ENCODE peak calls at places on chromosome 7, in seven cellular contexts. G, L, U, R, C, V and I are unnamed samples.

GRCh38 chr7:98170944-98171343 is 40.3 kb upstream of the BHLHA15 start:
- DNase-seq in G (no peak), L (no peak), U (no peak), R (no peak), C (no peak), V (no peak), I (no peak)

GRCh38 chr7:96996111-96996936 is 9.0 kb upstream of the DLX6 start:
- DNase-seq in G (no peak), L (no peak), U (no peak), R (no peak), C (no peak), V (no peak), I (no peak)

GRCh38 chr7:33261585-33261984 is 132.2 kb downstream of the BBS9 start:
- DNase-seq in G (peak), L (no peak), U (no peak), R (no peak), C (peak), V (no peak), I (no peak)

GRCh38 chr7:65946895-65947294 is 35.1 kb downstream of the GUSB start:
- DNase-seq in G (peak), L (peak), U (peak), R (no peak), C (peak), V (peak), I (no peak)

GRCh38 chr7:114922151-114922651 is 307 bp downstream of the MDFIC start:
- DNase-seq in G (peak), L (peak), U (peak), R (peak), C (peak), V (no peak), I (no peak)

GRCh38 chr7:92634924-92635519 is 44.8 kb upstream of the FAM133B start:
- DNase-seq in G (peak), L (peak), U (no peak), R (no peak), C (peak), V (no peak), I (no peak)

GRCh38 chr7:149864751-149865150 is 9.0 kb upstream of the ATP6V0E2 start:
- DNase-seq in G (no peak), L (no peak), U (no peak), R (no peak), C (no peak), V (peak), I (no peak)

GRCh38 chr7:142908290-142908689 is 22.7 kb upstream of the TRPV6 start:
- DNase-seq in G (no peak), L (no peak), U (no peak), R (no peak), C (no peak), V (peak), I (no peak)

GRCh38 chr7:51267169-51267568 is 49.4 kb downstream of the COBL start:
- DNase-seq in G (no peak), L (no peak), U (no peak), R (no peak), C (no peak), V (no peak), I (no peak)

GRCh38 chr7:150972746-150973145 is 5.4 kb downstream of the KCNH2 start:
- DNase-seq in G (no peak), L (no peak), U (no peak), R (no peak), C (no peak), V (no peak), I (no peak)

GRCh38 chr7:2724453-2725177 is 36.6 kb downstream of the AMZ1 start:
- DNase-seq in G (no peak), L (no peak), U (no peak), R (no peak), C (no peak), V (peak), I (no peak)

GRCh38 chr7:151191544-151191943 is 4.5 kb upstream of the ASB10 start:
- DNase-seq in G (no peak), L (no peak), U (no peak), R (no peak), C (no peak), V (no peak), I (no peak)

GRCh38 chr7:38327597-38327996 is 54.2 kb upstream of the TARP start:
- DNase-seq in G (no peak), L (no peak), U (no peak), R (no peak), C (no peak), V (no peak), I (no peak)

GRCh38 chr7:138257459-138258193 is 181.4 kb downstream of the AKR1D1 start:
- DNase-seq in G (peak), L (peak), U (no peak), R (no peak), C (no peak), V (no peak), I (no peak)

GRCh38 chr7:12692035-12692434 is 4.6 kb downstream of the ARL4A start:
- DNase-seq in G (no peak), L (no peak), U (no peak), R (no peak), C (no peak), V (no peak), I (no peak)

GRCh38 chr7:50085344-50085743 is 7.7 kb downstream of the ZPBP start:
- DNase-seq in G (no peak), L (no peak), U (no peak), R (no peak), C (no peak), V (no peak), I (no peak)

GRCh38 chr7:8379264-8379663 is 54.1 kb upstream of the NXPH1 start:
- DNase-seq in G (no peak), L (no peak), U (no peak), R (peak), C (no peak), V (no peak), I (peak)

GRCh38 chr7:26180792-26181198 is 19.8 kb downstream of the HNRNPA2B1 start:
- DNase-seq in G (no peak), L (peak), U (no peak), R (no peak), C (no peak), V (no peak), I (no peak)

GRCh38 chr7:113825832-113826231 is 93.0 kb downstream of the PPP1R3A start:
- DNase-seq in G (no peak), L (no peak), U (no peak), R (no peak), C (no peak), V (no peak), I (no peak)

GRCh38 chr7:18846765-18847215 is 270.6 kb downstream of the TWIST1 start:
- DNase-seq in G (no peak), L (no peak), U (no peak), R (no peak), C (peak), V (no peak), I (no peak)

GRCh38 chr7:64180989-64181388 is 26.0 kb upstream of the ZNF735 start:
- DNase-seq in G (peak), L (peak), U (no peak), R (no peak), C (no peak), V (no peak), I (no peak)

GRCh38 chr7:152884321-152884720 is 124.8 kb downstream of the ACTR3B start:
- DNase-seq in G (no peak), L (no peak), U (no peak), R (no peak), C (no peak), V (no peak), I (no peak)

GRCh38 chr7:22444181-22444966 is 55.6 kb downstream of the STEAP1B start:
- DNase-seq in G (peak), L (no peak), U (no peak), R (no peak), C (no peak), V (peak), I (no peak)

GRCh38 chr7:96674565-96674964 is 35.1 kb downstream of the SEM1 start:
- DNase-seq in G (peak), L (no peak), U (no peak), R (no peak), C (no peak), V (no peak), I (no peak)

GRCh38 chr7:5773661-5774086 is 7.8 kb downstream of the RNF216 start:
- DNase-seq in G (peak), L (peak), U (peak), R (no peak), C (peak), V (no peak), I (no peak)

GRCh38 chr7:5396542-5396941 is 27.1 kb downstream of the TNRC18 start:
- DNase-seq in G (no peak), L (peak), U (peak), R (no peak), C (peak), V (no peak), I (no peak)

GRCh38 chr7:79709574-79710409 is 256.3 kb upstream of the MAGI2 start:
- DNase-seq in G (peak), L (peak), U (no peak), R (no peak), C (no peak), V (no peak), I (no peak)

GRCh38 chr7:44195901-44196300 is 4.9 kb upstream of the YKT6 start:
- DNase-seq in G (peak), L (no peak), U (no peak), R (no peak), C (no peak), V (peak), I (no peak)

GRCh38 chr7:65247491-65247890 is 126.2 kb upstream of the ZNF92 start:
- DNase-seq in G (no peak), L (no peak), U (no peak), R (no peak), C (no peak), V (no peak), I (no peak)

GRCh38 chr7:52569151-52569550 is 466.3 kb upstream of the POM121L12 start:
- DNase-seq in G (no peak), L (no peak), U (no peak), R (no peak), C (no peak), V (no peak), I (no peak)

GRCh38 chr7:37230221-37230620 is 218.4 kb downstream of the ELMO1 start:
- DNase-seq in G (no peak), L (no peak), U (no peak), R (no peak), C (no peak), V (no peak), I (no peak)

GRCh38 chr7:7512861-7513597 is 22.6 kb downstream of the COL28A1 start:
- DNase-seq in G (no peak), L (no peak), U (no peak), R (no peak), C (no peak), V (no peak), I (no peak)

GRCh38 chr7:34163956-34164355 is 258.6 kb downstream of the BMPER start:
- DNase-seq in G (no peak), L (no peak), U (no peak), R (no peak), C (no peak), V (no peak), I (no peak)

GRCh38 chr7:80392229-80393169 is 119.4 kb downstream of the GNAT3 start:
- DNase-seq in G (peak), L (peak), U (no peak), R (no peak), C (peak), V (no peak), I (no peak)

GRCh38 chr7:90773269-90773668 is 177.1 kb downstream of the CDK14 start:
- DNase-seq in G (no peak), L (no peak), U (no peak), R (no peak), C (no peak), V (no peak), I (no peak)